ENCODE peak calls at places on chromosomes 2 and 18, in eight cellular contexts. U is HepG2, A is BJ, V is upper lobe of right lung, R is tibial nerve, K is heart right ventricle, J is lower lobe of right lung, I is AG09309. P is an unnamed sample.

GRCh38 chr18:23071285-23071684 is 64.0 kb upstream of the CABLES1 start:
- DNase-seq in I (no peak), K (peak; percentile 25), A (no peak), V (peak; percentile 73), U (no peak), R (peak; percentile 21), J (peak; percentile 74), P (peak; percentile 16)

GRCh38 chr18:3262234-3263171 is 570 bp downstream of the MYL12B start:
- DNase-seq in I (no peak), R (no peak), A (no peak), J (no peak), V (no peak), U (no peak), K (no peak), P (peak; percentile 49)

GRCh38 chr18:44624052-44624451 is 56.6 kb upstream of the SETBP1 start:
- DNase-seq in A (no peak), R (no peak), I (no peak), K (no peak), V (no peak), U (no peak), J (no peak), P (no peak)

GRCh38 chr18:63177822-63178525 is 141.6 kb downstream of the BCL2 start:
- DNase-seq in R (no peak), U (no peak), I (no peak), V (no peak), K (no peak), A (no peak), J (no peak), P (no peak)

GRCh38 chr2:207719008-207719407 is 7.6 kb downstream of the CCNYL1 start:
- DNase-seq in I (no peak), K (no peak), V (no peak), U (no peak), A (no peak), R (no peak), J (no peak), P (no peak)

GRCh38 chr2:145094353-145094752 is 574.4 kb upstream of the ZEB2 start:
- DNase-seq in I (no peak), R (no peak), V (no peak), J (no peak), K (no peak), U (no peak), A (no peak), P (peak; percentile 49)

GRCh38 chr2:30741576-30741975 is 65.7 kb downstream of the CAPN13 start:
- DNase-seq in A (no peak), U (no peak), V (peak; percentile 38), R (no peak), J (no peak), K (no peak), I (no peak), P (no peak)

GRCh38 chr18:985301-985700 is 80.6 kb downstream of the ADCYAP1 start:
- DNase-seq in R (no peak), J (no peak), V (no peak), I (no peak), U (no peak), A (no peak), K (peak; percentile 37), P (no peak)

GRCh38 chr2:225865468-225865867 is 466.0 kb downstream of the NYAP2 start:
- DNase-seq in V (no peak), R (no peak), J (no peak), U (no peak), I (peak; percentile 20), A (no peak), K (no peak), P (peak; percentile 26)

GRCh38 chr2:240129311-240129710 is 6.8 kb downstream of the COPS9 start:
- DNase-seq in I (no peak), V (no peak), U (no peak), J (peak; percentile 16), A (no peak), K (no peak), R (no peak), P (no peak)

GRCh38 chr18:11454021-11454420 is 155.4 kb upstream of the SLC35G4 start:
- DNase-seq in V (no peak), I (no peak), A (no peak), R (no peak), K (no peak), J (no peak), U (no peak), P (no peak)

GRCh38 chr2:48397846-48398245 is 132.1 kb upstream of the STON1 start:
- DNase-seq in I (no peak), V (no peak), J (no peak), K (no peak), U (no peak), R (no peak), A (no peak), P (no peak)

GRCh38 chr18:23926590-23926989 is 88.0 kb upstream of the TTC39C start:
- DNase-seq in A (no peak), R (no peak), U (peak; percentile 14), J (no peak), V (no peak), K (no peak), I (no peak), P (no peak)

GRCh38 chr2:202147775-202148174 is 74.7 kb downstream of the KIAA2012 start:
- DNase-seq in V (no peak), A (no peak), I (no peak), J (no peak), R (no peak), K (no peak), U (no peak), P (peak; percentile 31)

GRCh38 chr2:128602699-128603101 is 284.0 kb upstream of the HS6ST1 start:
- DNase-seq in U (no peak), I (no peak), R (no peak), A (no peak), K (no peak), J (peak; percentile 25), V (peak; percentile 57), P (no peak)

GRCh38 chr18:58290059-58290747 is 246.2 kb downstream of the NEDD4L start:
- DNase-seq in U (no peak), R (no peak), A (no peak), V (no peak), I (no peak), K (no peak), J (no peak), P (peak; percentile 46)

GRCh38 chr2:44705356-44705755 is 236.1 kb upstream of the SIX3 start:
- DNase-seq in U (no peak), V (no peak), K (no peak), A (no peak), I (no peak), J (no peak), R (no peak), P (no peak)

GRCh38 chr2:44707945-44708645 is 233.4 kb upstream of the SIX3 start:
- DNase-seq in V (no peak), K (no peak), A (no peak), U (no peak), R (no peak), J (no peak), I (no peak), P (no peak)

GRCh38 chr2:44705851-44706555 is 235.5 kb upstream of the SIX3 start:
- DNase-seq in K (no peak), J (no peak), V (no peak), I (no peak), A (no peak), R (no peak), U (no peak), P (no peak)

GRCh38 chr2:44708646-44709000 is 232.9 kb upstream of the SIX3 start:
- DNase-seq in A (no peak), J (no peak), V (no peak), K (no peak), R (no peak), I (no peak), U (no peak), P (no peak)

GRCh38 chr2:44706584-44707553 is 234.6 kb upstream of the SIX3 start:
- DNase-seq in A (no peak), K (no peak), V (no peak), U (no peak), J (no peak), I (no peak), R (no peak), P (no peak)
- H3K4me3 ChIP-seq in A (no peak overlapping the region), K (no peak overlapping the region), V (no peak overlapping the region), U (no peak overlapping the region), J (no peak overlapping the region), I (no peak overlapping the region), R (no peak overlapping the region), P (no peak overlapping the region)

DNA sequence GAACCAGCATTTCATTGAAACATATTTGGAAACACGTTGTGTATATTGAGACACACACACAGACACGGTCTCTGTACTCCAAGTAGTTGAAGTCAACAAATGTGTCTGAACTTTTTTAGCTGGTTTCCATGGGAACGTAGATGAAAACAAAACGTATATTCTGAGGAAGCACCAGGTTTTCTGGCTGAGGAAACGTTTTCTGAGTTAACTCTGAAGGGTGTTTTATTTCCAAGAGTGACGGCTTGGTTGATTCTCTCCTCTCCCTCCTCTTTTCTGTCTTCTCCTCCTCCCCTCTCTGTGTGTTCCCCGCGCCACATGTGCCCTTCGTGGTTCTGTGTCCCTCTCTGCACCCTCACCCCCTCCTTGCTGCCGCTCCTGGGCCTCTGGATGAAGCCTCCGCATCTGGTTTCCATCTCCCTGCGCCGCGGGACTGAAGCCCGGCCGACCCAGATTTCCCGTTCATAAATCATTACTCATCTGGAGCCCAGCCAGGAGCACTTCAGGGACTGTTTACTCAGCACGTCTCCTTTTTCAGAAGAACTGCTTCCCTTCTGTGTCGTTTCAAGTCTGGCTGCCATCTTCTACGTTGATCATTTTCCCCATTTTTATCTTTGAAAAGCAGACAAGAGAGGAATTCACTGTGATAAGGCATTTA is 122.7 kb downstream of the COL6A3 start:
- DNase-seq in A (peak; percentile 93), J (peak; percentile 89), U (peak; percentile 63), I (peak; percentile 96), R (peak; percentile 97), K (peak; percentile 98), V (peak; percentile 90), P (peak; percentile 100)
- TF ChIP-seq CTCF in A (no peak), J (no peak), U (no peak), I (no peak), R (no peak), K (no peak), V (no peak), P (no peak)

GRCh38 chr2:182949052-182949451 is 82.6 kb upstream of the FRZB start:
- DNase-seq in R (no peak), A (no peak), I (no peak), V (no peak), U (no peak), K (no peak), J (no peak), P (no peak)

GRCh38 chr2:182950546-182950945 is 84.1 kb upstream of the FRZB start:
- DNase-seq in U (no peak), R (no peak), A (no peak), I (no peak), K (no peak), J (no peak), V (no peak), P (no peak)

GRCh38 chr2:182949572-182950189 is 83.2 kb upstream of the FRZB start:
- DNase-seq in U (no peak), I (no peak), A (no peak), K (peak; percentile 24), J (no peak), V (no peak), R (no peak), P (no peak)

GRCh38 chr2:182943339-182943738 is 76.9 kb upstream of the FRZB start:
- DNase-seq in U (no peak), J (no peak), I (no peak), A (no peak), R (no peak), K (no peak), V (no peak), P (no peak)

GRCh38 chr2:182946949-182947348 is 80.5 kb upstream of the FRZB start:
- DNase-seq in K (no peak), A (no peak), V (no peak), J (no peak), I (no peak), R (no peak), U (no peak), P (peak; percentile 56)
- H3K4me3 ChIP-seq in K (no peak overlapping the region), A (no peak overlapping the region), V (no peak overlapping the region), J (no peak overlapping the region), I (no peak overlapping the region), R (no peak overlapping the region), U (no peak overlapping the region), P (no peak overlapping the region)

GRCh38 chr18:30271716-30272115 is 770.8 kb downstream of the DSC3 start:
- DNase-seq in I (no peak), R (no peak), A (no peak), U (no peak), V (no peak), K (no peak), J (no peak), P (no peak)
- TF ChIP-seq CTCF in I (no peak), R (no peak), A (no peak), U (no peak), V (no peak), K (no peak), J (no peak), P (no peak)

P was measured in fibroblast of pulmonary artery.